ENCODE peak calls at places on chromosomes 11 and 22, in ten cellular contexts. K is esophagus muscularis mucosa; H is islet precursor cell; M is activated effector memory CD4-positive, alpha-beta T cell treated with Interleukin-2 at 50 U/mL for 16 hours; T is NB4; A is hepatic stellate cell; L is stimulated activated CD8-positive, alpha-beta memory T cell treated with anti-CD3 and anti-CD28 coated beads, Interleukin-15, amount 100 ng/mL, for 4 hours; F is EL; V is posterior cingulate gyrus; O is activated naive CD8-positive, alpha-beta T cell treated with anti-CD3 and anti-CD28 coated beads, Interleukin-2, amount 50 U/mL, for 24 hours. Z is an unnamed sample.

GRCh38 chr11:114987171-114987760 is 308.9 kb downstream of the NXPE2 start:
- DNase-seq in A (no peak), V (no peak), K (peak; percentile 82), L (no peak), M (no peak), F (no peak), T (no peak), H (no peak), O (no peak), Z (no peak)

GRCh38 chr11:33376331-33377099 is 119.3 kb downstream of the HIPK3 start:
- DNase-seq in A (peak; percentile 34), L (no peak), F (peak; percentile 46), H (peak; percentile 61), V (peak; percentile 86), M (no peak), T (no peak), O (no peak), K (no peak), Z (peak; percentile 61)

GRCh38 chr11:2517016-2517385 is 72.2 kb downstream of the KCNQ1 start:
- DNase-seq in H (peak; percentile 46), A (no peak), V (no peak), O (no peak), L (no peak), M (no peak), F (no peak), K (no peak), T (no peak), Z (no peak)

GRCh38 chr11:79040348-79040747 is 400.5 kb downstream of the TENM4 start:
- DNase-seq in L (no peak), A (no peak), F (no peak), M (no peak), O (no peak), H (no peak), T (no peak), K (no peak), V (peak; percentile 87), Z (no peak)

GRCh38 chr11:7617032-7617431 is 56.3 kb downstream of the CYB5R2 start:
- DNase-seq in V (no peak), F (no peak), T (no peak), H (no peak), M (no peak), L (no peak), A (no peak), O (no peak), K (no peak), Z (no peak)

GRCh38 chr11:5624489-5625278 is at the start of gene TRIM34:
- DNase-seq in O (peak; percentile 55), F (peak; percentile 87), L (peak; percentile 25), T (peak; percentile 80), K (no peak), H (peak; percentile 64), A (peak; percentile 89), V (no peak), M (peak; percentile 45), Z (peak; percentile 88)

GRCh38 chr11:1576825-1577224 is 4.8 kb upstream of the DUSP8 start:
- DNase-seq in T (no peak), L (no peak), O (no peak), A (no peak), F (no peak), V (no peak), H (no peak), M (no peak), K (no peak), Z (no peak)

GRCh38 chr11:21132146-21132720 is 462.8 kb downstream of the NELL1 start:
- DNase-seq in V (peak; percentile 50), M (no peak), F (no peak), A (no peak), O (no peak), H (no peak), L (no peak), K (peak; percentile 86), T (no peak), Z (no peak)

GRCh38 chr11:57800444-57801184 is 39.0 kb downstream of the CTNND1 start:
- DNase-seq in A (peak; percentile 61), L (no peak), T (peak; percentile 75), V (no peak), F (peak; percentile 72), M (no peak), H (peak; percentile 76), O (no peak), K (no peak), Z (peak; percentile 76)

GRCh38 chr11:117484159-117484558 is 156.5 kb downstream of the CEP164 start:
- DNase-seq in K (no peak), M (no peak), O (no peak), L (no peak), A (no peak), T (no peak), H (no peak), F (no peak), V (no peak), Z (no peak)

GRCh38 chr11:73997120-73997772 is 11.6 kb downstream of the UCP3 start:
- DNase-seq in V (no peak), H (no peak), O (no peak), A (no peak), T (no peak), F (no peak), M (no peak), L (no peak), K (no peak), Z (no peak)

GRCh38 chr22:37661160-37661924 is 2.8 kb downstream of the PDXP start:
- DNase-seq in O (no peak), F (peak; percentile 87), M (no peak), L (no peak), V (no peak), T (peak; percentile 47), H (peak; percentile 80), K (no peak), A (peak; percentile 84), Z (no peak)